ENCODE peak calls at places on chromosomes 5 and 9, in eight cellular contexts. One of them, this sample, is unnamed.

GRCh38 chr5:74311961-74312360 is 328.6 kb downstream of the ENC1 start:
- DNase-seq in T-helper 1 cell: no peak
- DNase-seq in stimulated activated CD8-positive, alpha-beta memory T cell treated with anti-CD3 and anti-CD28 coated beads, Interleukin-15, amount 100 ng/mL, for 1 hour: no peak
- DNase-seq in posterior cingulate gyrus: no peak
- DNase-seq in stimulated activated CD4-positive, alpha-beta T cell treated with anti-CD3 and anti-CD28 coated beads, Interleukin-2, amount 100 ng/mL, for 48 hours: no peak
- DNase-seq in brain microvascular endothelial cell: no peak
- DNase-seq in HS-5: no peak
- DNase-seq in NCI-H1092 treated with DMSO at 0.1 percent for 48 hours: no peak
- DNase-seq in this sample: no peak

GRCh38 chr9:6413365-6414263 is 615 bp downstream of the UHRF2 start:
- DNase-seq in T-helper 1 cell: no peak
- DNase-seq in stimulated activated CD8-positive, alpha-beta memory T cell treated with anti-CD3 and anti-CD28 coated beads, Interleukin-15, amount 100 ng/mL, for 1 hour: no peak
- DNase-seq in posterior cingulate gyrus: peak
- DNase-seq in stimulated activated CD4-positive, alpha-beta T cell treated with anti-CD3 and anti-CD28 coated beads, Interleukin-2, amount 100 ng/mL, for 48 hours: peak
- DNase-seq in brain microvascular endothelial cell: no peak
- DNase-seq in HS-5: no peak
- DNase-seq in NCI-H1092 treated with DMSO at 0.1 percent for 48 hours: peak
- DNase-seq in this sample: peak

GRCh38 chr5:109997191-109997590 is 307.5 kb downstream of the MAN2A1 start:
- DNase-seq in T-helper 1 cell: no peak
- DNase-seq in stimulated activated CD8-positive, alpha-beta memory T cell treated with anti-CD3 and anti-CD28 coated beads, Interleukin-15, amount 100 ng/mL, for 1 hour: no peak
- DNase-seq in posterior cingulate gyrus: no peak
- DNase-seq in stimulated activated CD4-positive, alpha-beta T cell treated with anti-CD3 and anti-CD28 coated beads, Interleukin-2, amount 100 ng/mL, for 48 hours: no peak
- DNase-seq in brain microvascular endothelial cell: no peak
- DNase-seq in HS-5: no peak
- DNase-seq in NCI-H1092 treated with DMSO at 0.1 percent for 48 hours: no peak
- DNase-seq in this sample: no peak

GRCh38 chr5:179907570-179908324 is at the start of gene TBC1D9B:
- DNase-seq in T-helper 1 cell: peak
- DNase-seq in stimulated activated CD8-positive, alpha-beta memory T cell treated with anti-CD3 and anti-CD28 coated beads, Interleukin-15, amount 100 ng/mL, for 1 hour: peak
- DNase-seq in posterior cingulate gyrus: no peak
- DNase-seq in stimulated activated CD4-positive, alpha-beta T cell treated with anti-CD3 and anti-CD28 coated beads, Interleukin-2, amount 100 ng/mL, for 48 hours: peak
- DNase-seq in brain microvascular endothelial cell: no peak
- DNase-seq in HS-5: peak
- DNase-seq in NCI-H1092 treated with DMSO at 0.1 percent for 48 hours: peak
- DNase-seq in this sample: peak

GRCh38 chr9:103319979-103320378 is 324.8 kb downstream of the CYLC2 start:
- DNase-seq in T-helper 1 cell: no peak
- DNase-seq in stimulated activated CD8-positive, alpha-beta memory T cell treated with anti-CD3 and anti-CD28 coated beads, Interleukin-15, amount 100 ng/mL, for 1 hour: no peak
- DNase-seq in posterior cingulate gyrus: no peak
- DNase-seq in stimulated activated CD4-positive, alpha-beta T cell treated with anti-CD3 and anti-CD28 coated beads, Interleukin-2, amount 100 ng/mL, for 48 hours: no peak
- DNase-seq in brain microvascular endothelial cell: no peak
- DNase-seq in HS-5: no peak
- DNase-seq in NCI-H1092 treated with DMSO at 0.1 percent for 48 hours: no peak
- DNase-seq in this sample: no peak

GRCh38 chr5:123964916-123965315 is 452.9 kb downstream of the CSNK1G3 start:
- DNase-seq in T-helper 1 cell: no peak
- DNase-seq in stimulated activated CD8-positive, alpha-beta memory T cell treated with anti-CD3 and anti-CD28 coated beads, Interleukin-15, amount 100 ng/mL, for 1 hour: no peak
- DNase-seq in posterior cingulate gyrus: no peak
- DNase-seq in stimulated activated CD4-positive, alpha-beta T cell treated with anti-CD3 and anti-CD28 coated beads, Interleukin-2, amount 100 ng/mL, for 48 hours: no peak
- DNase-seq in brain microvascular endothelial cell: no peak
- DNase-seq in HS-5: peak
- DNase-seq in NCI-H1092 treated with DMSO at 0.1 percent for 48 hours: no peak
- DNase-seq in this sample: no peak

GRCh38 chr5:66967102-66967501 is 229.5 kb downstream of the CD180 start:
- DNase-seq in T-helper 1 cell: no peak
- DNase-seq in stimulated activated CD8-positive, alpha-beta memory T cell treated with anti-CD3 and anti-CD28 coated beads, Interleukin-15, amount 100 ng/mL, for 1 hour: no peak
- DNase-seq in posterior cingulate gyrus: no peak
- DNase-seq in stimulated activated CD4-positive, alpha-beta T cell treated with anti-CD3 and anti-CD28 coated beads, Interleukin-2, amount 100 ng/mL, for 48 hours: no peak
- DNase-seq in brain microvascular endothelial cell: peak
- DNase-seq in HS-5: no peak
- DNase-seq in NCI-H1092 treated with DMSO at 0.1 percent for 48 hours: no peak
- DNase-seq in this sample: no peak

GRCh38 chr9:113985968-113986585 is 92.0 kb downstream of the AMBP start:
- DNase-seq in T-helper 1 cell: no peak
- DNase-seq in stimulated activated CD8-positive, alpha-beta memory T cell treated with anti-CD3 and anti-CD28 coated beads, Interleukin-15, amount 100 ng/mL, for 1 hour: no peak
- DNase-seq in posterior cingulate gyrus: no peak
- DNase-seq in stimulated activated CD4-positive, alpha-beta T cell treated with anti-CD3 and anti-CD28 coated beads, Interleukin-2, amount 100 ng/mL, for 48 hours: no peak
- DNase-seq in brain microvascular endothelial cell: peak
- DNase-seq in HS-5: no peak
- DNase-seq in NCI-H1092 treated with DMSO at 0.1 percent for 48 hours: no peak
- DNase-seq in this sample: no peak

GRCh38 chr5:167319243-167319642 is 972.2 kb upstream of the WWC1 start:
- DNase-seq in T-helper 1 cell: no peak
- DNase-seq in stimulated activated CD8-positive, alpha-beta memory T cell treated with anti-CD3 and anti-CD28 coated beads, Interleukin-15, amount 100 ng/mL, for 1 hour: no peak
- DNase-seq in posterior cingulate gyrus: no peak
- DNase-seq in stimulated activated CD4-positive, alpha-beta T cell treated with anti-CD3 and anti-CD28 coated beads, Interleukin-2, amount 100 ng/mL, for 48 hours: no peak
- DNase-seq in brain microvascular endothelial cell: no peak
- DNase-seq in HS-5: no peak
- DNase-seq in NCI-H1092 treated with DMSO at 0.1 percent for 48 hours: no peak
- DNase-seq in this sample: no peak

GRCh38 chr9:110599468-110599867 is 19.9 kb upstream of the SVEP1 start:
- DNase-seq in T-helper 1 cell: no peak
- DNase-seq in stimulated activated CD8-positive, alpha-beta memory T cell treated with anti-CD3 and anti-CD28 coated beads, Interleukin-15, amount 100 ng/mL, for 1 hour: no peak
- DNase-seq in posterior cingulate gyrus: no peak
- DNase-seq in stimulated activated CD4-positive, alpha-beta T cell treated with anti-CD3 and anti-CD28 coated beads, Interleukin-2, amount 100 ng/mL, for 48 hours: no peak
- DNase-seq in brain microvascular endothelial cell: no peak
- DNase-seq in HS-5: no peak
- DNase-seq in NCI-H1092 treated with DMSO at 0.1 percent for 48 hours: no peak
- DNase-seq in this sample: no peak

GRCh38 chr9:22030101-22030598 is 21.0 kb upstream of the CDKN2B start:
- DNase-seq in T-helper 1 cell: no peak
- DNase-seq in stimulated activated CD8-positive, alpha-beta memory T cell treated with anti-CD3 and anti-CD28 coated beads, Interleukin-15, amount 100 ng/mL, for 1 hour: no peak
- DNase-seq in posterior cingulate gyrus: no peak
- DNase-seq in stimulated activated CD4-positive, alpha-beta T cell treated with anti-CD3 and anti-CD28 coated beads, Interleukin-2, amount 100 ng/mL, for 48 hours: no peak
- DNase-seq in brain microvascular endothelial cell: peak
- DNase-seq in HS-5: peak
- DNase-seq in NCI-H1092 treated with DMSO at 0.1 percent for 48 hours: no peak
- DNase-seq in this sample: no peak

GRCh38 chr9:20256284-20256948 is 365.9 kb downstream of the MLLT3 start:
- DNase-seq in T-helper 1 cell: no peak
- DNase-seq in stimulated activated CD8-positive, alpha-beta memory T cell treated with anti-CD3 and anti-CD28 coated beads, Interleukin-15, amount 100 ng/mL, for 1 hour: no peak
- DNase-seq in posterior cingulate gyrus: no peak
- DNase-seq in stimulated activated CD4-positive, alpha-beta T cell treated with anti-CD3 and anti-CD28 coated beads, Interleukin-2, amount 100 ng/mL, for 48 hours: no peak
- DNase-seq in brain microvascular endothelial cell: no peak
- DNase-seq in HS-5: no peak
- DNase-seq in NCI-H1092 treated with DMSO at 0.1 percent for 48 hours: no peak
- DNase-seq in this sample: no peak

GRCh38 chr9:113361304-113362018 is 12.1 kb downstream of the BSPRY start:
- DNase-seq in T-helper 1 cell: no peak
- DNase-seq in stimulated activated CD8-positive, alpha-beta memory T cell treated with anti-CD3 and anti-CD28 coated beads, Interleukin-15, amount 100 ng/mL, for 1 hour: no peak
- DNase-seq in posterior cingulate gyrus: no peak
- DNase-seq in stimulated activated CD4-positive, alpha-beta T cell treated with anti-CD3 and anti-CD28 coated beads, Interleukin-2, amount 100 ng/mL, for 48 hours: no peak
- DNase-seq in brain microvascular endothelial cell: peak
- DNase-seq in HS-5: no peak
- DNase-seq in NCI-H1092 treated with DMSO at 0.1 percent for 48 hours: no peak
- DNase-seq in this sample: no peak

GRCh38 chr5:142508027-142508426 is 177.9 kb downstream of the FGF1 start:
- DNase-seq in T-helper 1 cell: no peak
- DNase-seq in stimulated activated CD8-positive, alpha-beta memory T cell treated with anti-CD3 and anti-CD28 coated beads, Interleukin-15, amount 100 ng/mL, for 1 hour: no peak
- DNase-seq in posterior cingulate gyrus: no peak
- DNase-seq in stimulated activated CD4-positive, alpha-beta T cell treated with anti-CD3 and anti-CD28 coated beads, Interleukin-2, amount 100 ng/mL, for 48 hours: no peak
- DNase-seq in brain microvascular endothelial cell: no peak
- DNase-seq in HS-5: no peak
- DNase-seq in NCI-H1092 treated with DMSO at 0.1 percent for 48 hours: no peak
- DNase-seq in this sample: no peak

GRCh38 chr5:163478126-163478981 is 17.9 kb downstream of the HMMR start:
- DNase-seq in T-helper 1 cell: no peak
- DNase-seq in stimulated activated CD8-positive, alpha-beta memory T cell treated with anti-CD3 and anti-CD28 coated beads, Interleukin-15, amount 100 ng/mL, for 1 hour: no peak
- DNase-seq in posterior cingulate gyrus: no peak
- DNase-seq in stimulated activated CD4-positive, alpha-beta T cell treated with anti-CD3 and anti-CD28 coated beads, Interleukin-2, amount 100 ng/mL, for 48 hours: no peak
- DNase-seq in brain microvascular endothelial cell: no peak
- DNase-seq in HS-5: peak
- DNase-seq in NCI-H1092 treated with DMSO at 0.1 percent for 48 hours: no peak
- DNase-seq in this sample: no peak

GRCh38 chr5:179387151-179388110 is 42.2 kb upstream of the ADAMTS2 start:
- DNase-seq in T-helper 1 cell: no peak
- DNase-seq in stimulated activated CD8-positive, alpha-beta memory T cell treated with anti-CD3 and anti-CD28 coated beads, Interleukin-15, amount 100 ng/mL, for 1 hour: no peak
- DNase-seq in posterior cingulate gyrus: no peak
- DNase-seq in stimulated activated CD4-positive, alpha-beta T cell treated with anti-CD3 and anti-CD28 coated beads, Interleukin-2, amount 100 ng/mL, for 48 hours: no peak
- DNase-seq in brain microvascular endothelial cell: no peak
- DNase-seq in HS-5: no peak
- DNase-seq in NCI-H1092 treated with DMSO at 0.1 percent for 48 hours: no peak
- DNase-seq in this sample: no peak

GRCh38 chr5:133952729-133953567 is 15.5 kb downstream of the C5orf15 start:
- DNase-seq in T-helper 1 cell: no peak
- DNase-seq in stimulated activated CD8-positive, alpha-beta memory T cell treated with anti-CD3 and anti-CD28 coated beads, Interleukin-15, amount 100 ng/mL, for 1 hour: no peak
- DNase-seq in posterior cingulate gyrus: no peak
- DNase-seq in stimulated activated CD4-positive, alpha-beta T cell treated with anti-CD3 and anti-CD28 coated beads, Interleukin-2, amount 100 ng/mL, for 48 hours: no peak
- DNase-seq in brain microvascular endothelial cell: peak
- DNase-seq in HS-5: peak
- DNase-seq in NCI-H1092 treated with DMSO at 0.1 percent for 48 hours: no peak
- DNase-seq in this sample: no peak

GRCh38 chr9:106333487-106333886 is 529.5 kb upstream of the ZNF462 start:
- DNase-seq in T-helper 1 cell: no peak
- DNase-seq in stimulated activated CD8-positive, alpha-beta memory T cell treated with anti-CD3 and anti-CD28 coated beads, Interleukin-15, amount 100 ng/mL, for 1 hour: no peak
- DNase-seq in posterior cingulate gyrus: no peak
- DNase-seq in stimulated activated CD4-positive, alpha-beta T cell treated with anti-CD3 and anti-CD28 coated beads, Interleukin-2, amount 100 ng/mL, for 48 hours: no peak
- DNase-seq in brain microvascular endothelial cell: no peak
- DNase-seq in HS-5: no peak
- DNase-seq in NCI-H1092 treated with DMSO at 0.1 percent for 48 hours: peak
- DNase-seq in this sample: peak

GRCh38 chr5:149946118-149946517 is 1.5 kb upstream of the PDE6A start:
- DNase-seq in T-helper 1 cell: no peak
- DNase-seq in stimulated activated CD8-positive, alpha-beta memory T cell treated with anti-CD3 and anti-CD28 coated beads, Interleukin-15, amount 100 ng/mL, for 1 hour: no peak
- DNase-seq in posterior cingulate gyrus: no peak
- DNase-seq in stimulated activated CD4-positive, alpha-beta T cell treated with anti-CD3 and anti-CD28 coated beads, Interleukin-2, amount 100 ng/mL, for 48 hours: no peak
- DNase-seq in brain microvascular endothelial cell: no peak
- DNase-seq in HS-5: no peak
- DNase-seq in NCI-H1092 treated with DMSO at 0.1 percent for 48 hours: no peak
- DNase-seq in this sample: no peak

GRCh38 chr5:146588806-146589355 is 72.9 kb upstream of the GPR151 start:
- DNase-seq in T-helper 1 cell: no peak
- DNase-seq in stimulated activated CD8-positive, alpha-beta memory T cell treated with anti-CD3 and anti-CD28 coated beads, Interleukin-15, amount 100 ng/mL, for 1 hour: no peak
- DNase-seq in posterior cingulate gyrus: peak
- DNase-seq in stimulated activated CD4-positive, alpha-beta T cell treated with anti-CD3 and anti-CD28 coated beads, Interleukin-2, amount 100 ng/mL, for 48 hours: no peak
- DNase-seq in brain microvascular endothelial cell: no peak
- DNase-seq in HS-5: no peak
- DNase-seq in NCI-H1092 treated with DMSO at 0.1 percent for 48 hours: no peak
- DNase-seq in this sample: no peak

GRCh38 chr5:178333821-178334481 is 101.3 kb upstream of the PHYKPL start:
- DNase-seq in T-helper 1 cell: no peak
- DNase-seq in stimulated activated CD8-positive, alpha-beta memory T cell treated with anti-CD3 and anti-CD28 coated beads, Interleukin-15, amount 100 ng/mL, for 1 hour: no peak
- DNase-seq in posterior cingulate gyrus: peak
- DNase-seq in stimulated activated CD4-positive, alpha-beta T cell treated with anti-CD3 and anti-CD28 coated beads, Interleukin-2, amount 100 ng/mL, for 48 hours: no peak
- DNase-seq in brain microvascular endothelial cell: no peak
- DNase-seq in HS-5: no peak
- DNase-seq in NCI-H1092 treated with DMSO at 0.1 percent for 48 hours: no peak
- DNase-seq in this sample: no peak

GRCh38 chr9:75146229-75146628 is 57.9 kb downstream of the OSTF1 start:
- DNase-seq in T-helper 1 cell: no peak
- DNase-seq in stimulated activated CD8-positive, alpha-beta memory T cell treated with anti-CD3 and anti-CD28 coated beads, Interleukin-15, amount 100 ng/mL, for 1 hour: no peak
- DNase-seq in posterior cingulate gyrus: no peak
- DNase-seq in stimulated activated CD4-positive, alpha-beta T cell treated with anti-CD3 and anti-CD28 coated beads, Interleukin-2, amount 100 ng/mL, for 48 hours: no peak
- DNase-seq in brain microvascular endothelial cell: peak
- DNase-seq in HS-5: no peak
- DNase-seq in NCI-H1092 treated with DMSO at 0.1 percent for 48 hours: no peak
- DNase-seq in this sample: no peak

GRCh38 chr9:120439147-120439546 is 140.8 kb downstream of the CDK5RAP2 start:
- DNase-seq in T-helper 1 cell: no peak
- DNase-seq in stimulated activated CD8-positive, alpha-beta memory T cell treated with anti-CD3 and anti-CD28 coated beads, Interleukin-15, amount 100 ng/mL, for 1 hour: no peak
- DNase-seq in posterior cingulate gyrus: no peak
- DNase-seq in stimulated activated CD4-positive, alpha-beta T cell treated with anti-CD3 and anti-CD28 coated beads, Interleukin-2, amount 100 ng/mL, for 48 hours: no peak
- DNase-seq in brain microvascular endothelial cell: no peak
- DNase-seq in HS-5: no peak
- DNase-seq in NCI-H1092 treated with DMSO at 0.1 percent for 48 hours: peak
- DNase-seq in this sample: peak

GRCh38 chr5:175652741-175653663 is 4.9 kb upstream of the HRH2 start:
- DNase-seq in T-helper 1 cell: peak
- DNase-seq in stimulated activated CD8-positive, alpha-beta memory T cell treated with anti-CD3 and anti-CD28 coated beads, Interleukin-15, amount 100 ng/mL, for 1 hour: peak
- DNase-seq in posterior cingulate gyrus: no peak
- DNase-seq in stimulated activated CD4-positive, alpha-beta T cell treated with anti-CD3 and anti-CD28 coated beads, Interleukin-2, amount 100 ng/mL, for 48 hours: peak
- DNase-seq in brain microvascular endothelial cell: peak
- DNase-seq in HS-5: peak
- DNase-seq in NCI-H1092 treated with DMSO at 0.1 percent for 48 hours: no peak
- DNase-seq in this sample: no peak

GRCh38 chr5:144598451-144599068 is 427.9 kb downstream of the KCTD16 start:
- DNase-seq in T-helper 1 cell: no peak
- DNase-seq in stimulated activated CD8-positive, alpha-beta memory T cell treated with anti-CD3 and anti-CD28 coated beads, Interleukin-15, amount 100 ng/mL, for 1 hour: no peak
- DNase-seq in posterior cingulate gyrus: peak
- DNase-seq in stimulated activated CD4-positive, alpha-beta T cell treated with anti-CD3 and anti-CD28 coated beads, Interleukin-2, amount 100 ng/mL, for 48 hours: no peak
- DNase-seq in brain microvascular endothelial cell: no peak
- DNase-seq in HS-5: no peak
- DNase-seq in NCI-H1092 treated with DMSO at 0.1 percent for 48 hours: peak
- DNase-seq in this sample: peak

GRCh38 chr5:172064358-172064757 is 57.9 kb upstream of the FBXW11 start:
- DNase-seq in T-helper 1 cell: no peak
- DNase-seq in stimulated activated CD8-positive, alpha-beta memory T cell treated with anti-CD3 and anti-CD28 coated beads, Interleukin-15, amount 100 ng/mL, for 1 hour: no peak
- DNase-seq in posterior cingulate gyrus: no peak
- DNase-seq in stimulated activated CD4-positive, alpha-beta T cell treated with anti-CD3 and anti-CD28 coated beads, Interleukin-2, amount 100 ng/mL, for 48 hours: no peak
- DNase-seq in brain microvascular endothelial cell: no peak
- DNase-seq in HS-5: no peak
- DNase-seq in NCI-H1092 treated with DMSO at 0.1 percent for 48 hours: no peak
- DNase-seq in this sample: no peak

This sample was measured in NCI-H345.